ENCODE peak calls at places on chromosomes 4 and X, in five cellular contexts. G is sciatic nerve, U is epithelial cell of esophagus, T is fibroblast of lung, D is Kasumi-1. E is an unnamed sample.

GRCh38 chr4:3445829-3446545 is 4.2 kb downstream of the HGFAC start:
- DNase-seq in D (no peak), G (no peak), T (no peak), U (no peak), E (no peak)

GRCh38 chrX:19673334-19674040 is 158.2 kb upstream of the MAP3K15 start:
- DNase-seq in G (peak; percentile 83), T (peak; percentile 92), D (peak; percentile 63), U (peak; percentile 89), E (peak; percentile 67)

GRCh38 chr4:149897784-149898183 is 82.1 kb upstream of the IQCM start:
- DNase-seq in T (peak; percentile 54), D (peak; percentile 78), G (no peak), U (peak; percentile 49), E (peak; percentile 39)

GRCh38 chrX:65601126-65601525 is 66.3 kb upstream of the MSN start:
- DNase-seq in G (no peak), D (no peak), T (no peak), U (no peak), E (no peak)

GRCh38 chrX:51641421-51642021 is 22.8 kb upstream of the CENPVL3 start:
- DNase-seq in G (no peak), U (peak; percentile 58), D (peak; percentile 41), T (peak; percentile 64), E (peak; percentile 9)

GRCh38 chr4:2352171-2352570 is 66.3 kb downstream of the ZFYVE28 start:
- DNase-seq in G (no peak), T (no peak), U (no peak), D (no peak), E (no peak)

GRCh38 chr4:40283968-40284367 is 51.2 kb upstream of the CHRNA9 start:
- DNase-seq in D (no peak), T (no peak), U (peak; percentile 80), G (no peak), E (peak; percentile 45)

GRCh38 chr4:143374771-143375170 is 38.1 kb downstream of the GAB1 start:
- DNase-seq in G (no peak), T (no peak), D (no peak), U (no peak), E (no peak)

GRCh38 chrX:7759832-7760231 is 83.1 kb upstream of the VCX start:
- DNase-seq in G (no peak), U (no peak), T (no peak), D (no peak), E (no peak)

E was measured in RWPE1.